ENCODE peak calls at places on chromosomes 7 and 10, in four cellular contexts. O is GM12878, K is GM12891, Q is HepG2. S is an unnamed sample.

GRCh38 chr7:47266131-47266706 is 315.7 kb downstream of the TNS3 start:
- DNase-seq in O (peak; percentile 12), K (peak; percentile 39), Q (peak; percentile 82), S (no peak)

GRCh38 chr7:98240961-98241673 is 10.9 kb downstream of the TECPR1 start:
- DNase-seq in O (no peak), K (peak; percentile 84), Q (peak; percentile 27), S (peak; percentile 80)

GRCh38 chr10:114507449-114507848 is 103.1 kb upstream of the AFAP1L2 start:
- DNase-seq in O (no peak), K (no peak), Q (no peak), S (no peak)

GRCh38 chr10:124722812-124723783 is 21.1 kb downstream of the FAM53B start:
- DNase-seq in O (peak; percentile 88), K (peak; percentile 69), Q (no peak), S (no peak)

GRCh38 chr7:155984609-155985405 is 172.5 kb upstream of the SHH start:
- DNase-seq in O (no peak), K (no peak), Q (no peak), S (no peak)

GRCh38 chr10:79116801-79117723 is 48.3 kb downstream of the ZMIZ1 start:
- DNase-seq in O (peak; percentile 69), K (no peak), Q (no peak), S (no peak)

GRCh38 chr7:153835712-153836265 is 216.4 kb upstream of the DPP6 start:
- DNase-seq in O (no peak), K (no peak), Q (no peak), S (no peak)

GRCh38 chr10:17599089-17599488 is 18.1 kb downstream of the HACD1 start:
- DNase-seq in O (no peak), K (no peak), Q (no peak), S (no peak)

GRCh38 chr7:124251616-124252015 is 218.7 kb upstream of the TMEM229A start:
- DNase-seq in O (no peak), K (no peak), Q (no peak), S (no peak)

GRCh38 chr10:6678211-6678803 is 98.2 kb upstream of the PRKCQ start:
- DNase-seq in O (no peak), K (no peak), Q (peak; percentile 22), S (no peak)

GRCh38 chr10:48496831-48497792 is 107.8 kb downstream of the ARHGAP22 start:
- DNase-seq in O (no peak), K (no peak), Q (no peak), S (no peak)

GRCh38 chr7:121187676-121188075 is 141.1 kb upstream of the WNT16 start:
- DNase-seq in O (no peak), K (no peak), Q (no peak), S (no peak)

GRCh38 chr7:27316311-27316710 is 73.7 kb downstream of the EVX1 start:
- DNase-seq in O (no peak), K (no peak), Q (no peak), S (no peak)

GRCh38 chr7:157715071-157715937 is 378.5 kb downstream of the DNAJB6 start:
- DNase-seq in O (no peak), K (no peak), Q (no peak), S (no peak)

GRCh38 chr7:20558963-20559716 is 56.3 kb upstream of the ABCB5 start:
- DNase-seq in O (no peak), K (no peak), Q (no peak), S (no peak)

GRCh38 chr7:33821970-33822369 is 83.4 kb upstream of the BMPER start:
- DNase-seq in O (no peak), K (no peak), Q (no peak), S (no peak)

GRCh38 chr7:33604015-33604414 is 301.3 kb upstream of the BMPER start:
- DNase-seq in O (no peak), K (no peak), Q (no peak), S (no peak)

GRCh38 chr10:78433722-78434535 is 400.3 kb downstream of the RPS24 start:
- DNase-seq in O (no peak), K (no peak), Q (no peak), S (no peak)

GRCh38 chr7:138741453-138741735 is 40.2 kb upstream of the SVOPL start:
- DNase-seq in O (no peak), K (no peak), Q (no peak), S (no peak)

GRCh38 chr10:120209124-120209523 is 247.9 kb upstream of the PLPP4 start:
- DNase-seq in O (no peak), K (no peak), Q (no peak), S (no peak)

GRCh38 chr10:96598841-96599240 is 12.0 kb upstream of the TM9SF3 start:
- DNase-seq in O (no peak), K (no peak), Q (no peak), S (no peak)

GRCh38 chr10:108653466-108653865 is 1269.8 kb downstream of the XPNPEP1 start:
- DNase-seq in O (no peak), K (no peak), Q (no peak), S (no peak)

GRCh38 chr7:112449353-112449752 is 907 bp upstream of the IFRD1 start:
- DNase-seq in O (no peak), K (no peak), Q (peak; percentile 60), S (no peak)

GRCh38 chr10:95445837-95446347 is 115.3 kb downstream of the SORBS1 start:
- DNase-seq in O (no peak), K (peak; percentile 37), Q (peak; percentile 60), S (peak; percentile 35)

GRCh38 chr10:77164616-77165311 is 472.8 kb downstream of the KCNMA1 start:
- DNase-seq in O (no peak), K (no peak), Q (no peak), S (no peak)

GRCh38 chr7:44796034-44796503 is 412 bp upstream of the PPIA start:
- DNase-seq in O (no peak), K (no peak), Q (peak; percentile 53), S (no peak)

GRCh38 chr10:44961931-44962750 is 2.5 kb downstream of the RASSF4 start:
- DNase-seq in O (no peak), K (no peak), Q (no peak), S (no peak)

GRCh38 chr10:5553400-5554170 is 28.8 kb downstream of the CALML3 start:
- DNase-seq in O (no peak), K (no peak), Q (no peak), S (no peak)

GRCh38 chr7:101085000-101085948 is at the start of gene TRIM56:
- DNase-seq in O (peak; percentile 49), K (peak; percentile 91), Q (peak; percentile 79), S (peak; percentile 90)

GRCh38 chr10:64086083-64086772 is 565.0 kb downstream of the REEP3 start:
- DNase-seq in O (no peak), K (no peak), Q (no peak), S (no peak)

GRCh38 chr10:98110356-98110755 is 24.1 kb upstream of the R3HCC1L start:
- DNase-seq in O (no peak), K (no peak), Q (no peak), S (no peak)

GRCh38 chr10:2130906-2131305 is 393.6 kb upstream of the ADARB2 start:
- DNase-seq in O (no peak), K (no peak), Q (no peak), S (no peak)

GRCh38 chr7:23530355-23530754 is 1.4 kb downstream of the TRA2A start:
- DNase-seq in O (no peak), K (peak; percentile 37), Q (peak; percentile 53), S (peak; percentile 38)

GRCh38 chr7:880450-880849 is 4.1 kb downstream of the GET4 start:
- DNase-seq in O (no peak), K (no peak), Q (no peak), S (no peak)
- TF ChIP-seq TAF1 in O (no peak), K (no peak), Q (no peak), S (no peak)

DNA sequence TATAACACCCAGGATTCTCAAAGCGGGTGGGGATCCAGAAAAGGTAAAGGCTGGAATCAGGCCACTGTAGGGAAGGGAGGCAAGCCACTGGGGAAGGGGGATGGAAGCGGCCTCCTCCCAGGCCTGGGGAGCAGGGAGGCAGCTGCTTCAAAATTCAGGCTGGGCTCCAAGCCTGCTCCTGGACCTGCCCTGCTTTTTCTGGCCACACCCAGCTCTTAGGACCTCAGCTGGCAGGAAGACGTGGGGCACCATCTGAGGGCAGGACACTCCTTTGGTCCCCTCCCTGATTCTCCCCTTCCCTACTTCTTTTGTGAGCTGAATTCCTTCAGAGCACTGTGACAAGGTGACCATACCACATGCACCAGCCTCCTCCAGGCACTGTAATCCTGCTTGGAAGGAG is 4.6 kb upstream of the LBX1 start:
- DNase-seq in O (no peak), K (no peak), Q (no peak), S (no peak)
- TF ChIP-seq TAF1 in O (no peak), K (no peak), Q (no peak), S (no peak)

DNA sequence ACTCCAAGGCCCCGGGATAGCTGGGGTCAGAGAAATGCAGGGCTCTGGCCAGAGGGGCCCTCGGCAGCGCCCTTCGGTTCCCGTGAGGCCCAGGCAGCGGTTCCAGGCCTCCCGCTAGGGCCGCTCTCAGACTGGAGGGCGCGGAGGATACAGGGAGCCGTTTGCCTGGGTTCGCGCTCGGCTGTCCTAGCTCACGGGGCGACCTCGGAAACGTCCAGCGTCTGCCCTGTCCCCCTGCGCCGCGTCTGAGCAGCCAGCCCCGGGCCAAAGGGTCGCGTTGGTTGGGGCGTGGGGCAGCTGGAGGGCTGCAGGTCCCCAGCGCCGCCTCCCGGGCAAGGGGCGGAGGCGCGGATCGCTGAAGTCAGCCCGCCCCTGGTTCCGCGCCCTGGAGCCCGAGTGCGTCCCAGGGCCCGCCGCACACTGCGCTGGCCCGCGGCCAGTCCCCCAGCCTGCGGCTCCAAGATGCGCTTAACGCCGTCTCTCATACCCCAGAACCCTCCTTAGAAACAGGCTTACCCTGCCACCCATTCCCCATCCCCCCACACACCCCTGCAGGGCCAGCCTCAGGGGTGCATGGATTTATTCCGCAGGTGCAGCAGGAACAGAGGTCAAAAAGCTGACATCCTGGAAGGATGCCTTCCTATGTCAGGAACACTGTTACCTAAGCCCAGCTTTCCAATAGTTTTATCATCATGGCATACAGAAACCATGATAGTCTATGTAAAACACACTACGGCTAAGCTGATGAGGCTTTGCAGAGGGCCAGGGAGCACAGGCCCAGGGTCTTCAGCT is 22.1 kb upstream of the OPN4 start:
- DNase-seq in O (no peak), K (no peak), Q (no peak), S (no peak)
- TF ChIP-seq TAF1 in O (no peak), K (no peak), Q (no peak), S (no peak)

DNA sequence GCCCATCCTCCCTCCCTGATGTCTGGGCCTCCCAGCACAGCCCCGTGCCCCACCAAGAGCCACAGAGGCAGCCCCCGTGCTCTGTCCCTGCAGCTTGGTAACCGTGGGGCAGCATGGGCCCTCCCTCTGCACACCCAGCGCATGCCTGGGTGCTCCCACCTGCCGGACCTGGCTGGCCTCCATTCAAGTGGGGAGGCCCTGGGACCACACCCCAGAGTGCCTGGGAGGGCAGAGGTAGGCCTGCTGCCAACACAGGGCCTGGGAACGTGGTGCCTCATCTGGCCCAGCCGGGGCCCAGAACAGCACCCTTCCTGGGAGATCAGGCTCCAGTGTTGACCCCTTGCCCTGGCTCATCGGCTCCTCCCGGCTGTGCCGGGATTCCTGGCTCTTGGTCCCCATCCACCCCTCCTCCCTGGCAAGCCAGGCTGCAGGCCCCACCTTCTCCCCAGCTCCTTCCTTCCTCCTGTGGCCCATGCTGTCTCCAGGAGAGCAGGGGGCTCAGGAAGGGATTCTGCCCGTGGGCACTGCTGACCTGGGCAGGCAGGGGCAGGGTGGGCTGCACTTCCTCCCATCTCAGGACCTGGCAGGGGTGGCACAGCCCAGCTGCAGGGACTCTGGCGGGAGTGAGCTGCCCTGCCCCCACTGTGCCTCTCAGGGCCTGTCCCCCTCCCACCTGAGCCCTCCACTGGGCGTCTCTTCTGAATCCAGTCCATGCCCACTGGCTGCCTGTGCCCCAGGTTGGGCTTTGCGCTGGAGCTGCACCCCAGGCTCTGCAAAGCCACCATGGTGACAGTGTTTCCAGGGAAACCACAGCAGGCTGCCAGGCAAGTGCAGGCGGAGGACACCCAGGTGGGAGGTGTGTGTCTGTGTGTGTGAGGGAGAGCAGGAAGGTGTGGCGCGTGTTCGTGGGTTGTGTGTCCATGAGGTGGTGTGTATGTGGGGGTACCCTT is 32.6 kb downstream of the PWWP2B start:
- DNase-seq in O (no peak), K (no peak), Q (no peak), S (no peak)
- TF ChIP-seq TAF1 in O (no peak), K (no peak), Q (no peak), S (no peak)

S was measured in GM12892.